ENCODE peak calls at places on chromosomes 4 and X, in four cellular contexts. One of them, this sample, is unnamed.

GRCh38 chr4:151195801-151196200 is 81.2 kb upstream of the PRSS48 start:
- DNase-seq in neural progenitor cell: no peak
- DNase-seq in mammary epithelial cell: peak
- DNase-seq in A673: no peak
- DNase-seq in this sample: peak

GRCh38 chr4:38328963-38329729 is 334.9 kb upstream of the KLF3 start:
- DNase-seq in mammary epithelial cell: no peak
- DNase-seq in neural progenitor cell: no peak
- DNase-seq in A673: no peak
- DNase-seq in this sample: no peak

GRCh38 chrX:1380672-1381233 is 11.2 kb downstream of the SLC25A6 start:
- DNase-seq in A673: peak
- DNase-seq in neural progenitor cell: no peak
- DNase-seq in mammary epithelial cell: no peak
- DNase-seq in this sample: no peak

GRCh38 chr4:176150283-176150682 is 45.1 kb downstream of the SPATA4 start:
- DNase-seq in A673: peak
- DNase-seq in mammary epithelial cell: peak
- DNase-seq in neural progenitor cell: no peak
- DNase-seq in this sample: peak

GRCh38 chrX:55593756-55594257 is 29.4 kb upstream of the FOXR2 start:
- DNase-seq in neural progenitor cell: no peak
- DNase-seq in mammary epithelial cell: no peak
- DNase-seq in A673: no peak
- DNase-seq in this sample: no peak

GRCh38 chr4:105909699-105910340 is 14.5 kb downstream of the NPNT start:
- DNase-seq in neural progenitor cell: no peak
- DNase-seq in A673: no peak
- DNase-seq in mammary epithelial cell: peak
- DNase-seq in this sample: no peak

GRCh38 chr4:1356181-1356998 is 9.4 kb downstream of the UVSSA start:
- DNase-seq in mammary epithelial cell: peak
- DNase-seq in A673: peak
- DNase-seq in neural progenitor cell: peak
- DNase-seq in this sample: peak

GRCh38 chr4:77075869-77076801 is at the start of gene CCNI:
- DNase-seq in mammary epithelial cell: peak
- DNase-seq in neural progenitor cell: peak
- DNase-seq in A673: peak
- DNase-seq in this sample: peak

GRCh38 chrX:12970691-12971202 is 4.2 kb upstream of the TMSB4X start:
- DNase-seq in mammary epithelial cell: no peak
- DNase-seq in A673: peak
- DNase-seq in neural progenitor cell: peak
- DNase-seq in this sample: peak

GRCh38 chr4:139844057-139844456 is 178.4 kb downstream of the MGST2 start:
- DNase-seq in neural progenitor cell: no peak
- DNase-seq in mammary epithelial cell: no peak
- DNase-seq in A673: no peak
- DNase-seq in this sample: no peak

GRCh38 chr4:3261411-3262207 is 12.7 kb downstream of the MSANTD1 start:
- DNase-seq in mammary epithelial cell: no peak
- DNase-seq in neural progenitor cell: peak
- DNase-seq in A673: no peak
- DNase-seq in this sample: no peak

DNA sequence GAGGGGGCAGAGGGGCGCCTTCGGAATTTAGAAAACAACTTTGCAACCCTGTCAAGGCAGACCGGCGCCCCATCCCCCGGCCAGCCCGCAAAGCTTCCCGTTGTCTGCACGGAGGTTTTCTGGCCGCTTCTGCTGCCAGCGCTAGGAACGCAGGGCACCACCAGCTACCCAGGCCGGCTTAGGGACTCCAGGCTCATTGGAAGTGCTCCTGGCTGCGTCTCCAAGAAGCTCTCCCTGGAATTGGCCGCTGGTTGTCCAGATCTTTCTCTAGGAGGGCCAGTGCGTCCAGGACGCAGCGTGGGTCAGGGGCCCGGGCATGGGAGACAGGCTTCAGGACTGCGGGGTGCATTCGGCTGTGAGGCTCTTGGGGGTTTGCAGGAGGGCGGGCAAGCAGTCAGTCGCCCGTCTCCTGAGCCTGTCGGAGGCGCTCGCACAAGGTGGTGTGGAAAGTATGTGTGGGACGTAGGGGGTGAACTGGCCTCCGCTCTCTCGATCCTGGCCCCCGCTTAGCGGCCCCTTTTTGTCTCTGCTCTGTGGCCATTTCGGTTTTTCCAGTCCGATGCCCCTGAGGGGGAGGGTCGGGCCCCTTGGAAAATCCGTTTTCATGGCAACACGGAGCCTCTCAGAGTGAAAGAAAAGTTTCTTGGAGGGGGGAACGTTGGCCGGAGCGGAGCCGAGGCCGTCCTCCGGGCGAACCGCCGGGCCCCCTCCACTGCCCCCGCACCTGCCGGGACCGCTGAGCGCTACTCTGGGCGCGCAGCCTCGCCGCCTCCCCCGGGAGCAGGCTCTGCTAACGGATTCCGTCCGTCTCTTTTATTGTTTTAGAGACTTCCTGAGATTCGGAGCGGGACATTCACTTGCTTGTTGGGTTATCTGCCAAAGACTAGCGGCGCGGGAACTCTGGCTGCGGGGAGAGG is 810 bp upstream of the SOX3 start:
- DNase-seq in neural progenitor cell: peak
- DNase-seq in A673: no peak
- DNase-seq in mammary epithelial cell: no peak
- DNase-seq in this sample: no peak
- TF ChIP-seq EZH2 in neural progenitor cell: no peak
- TF ChIP-seq EZH2 in A673: peak
- TF ChIP-seq EZH2 in mammary epithelial cell: peak
- TF ChIP-seq EZH2 in this sample: no peak

GRCh38 chrX:32933548-32933947 is 277.8 kb downstream of the DMD start:
- DNase-seq in mammary epithelial cell: no peak
- DNase-seq in neural progenitor cell: no peak
- DNase-seq in A673: no peak
- DNase-seq in this sample: no peak

GRCh38 chrX:32929040-32929439 is 282.3 kb downstream of the DMD start:
- DNase-seq in neural progenitor cell: no peak
- DNase-seq in A673: no peak
- DNase-seq in mammary epithelial cell: no peak
- DNase-seq in this sample: no peak
- TF ChIP-seq EZH2 in neural progenitor cell: no peak
- TF ChIP-seq EZH2 in A673: no peak
- TF ChIP-seq EZH2 in mammary epithelial cell: no peak
- TF ChIP-seq EZH2 in this sample: no peak

GRCh38 chr4:118991686-118992085 is 103.0 kb downstream of the SYNPO2 start:
- DNase-seq in A673: no peak
- DNase-seq in mammary epithelial cell: no peak
- DNase-seq in neural progenitor cell: no peak
- DNase-seq in this sample: no peak
- TF ChIP-seq EZH2 in A673: no peak
- TF ChIP-seq EZH2 in mammary epithelial cell: no peak
- TF ChIP-seq EZH2 in neural progenitor cell: no peak
- TF ChIP-seq EZH2 in this sample: no peak

GRCh38 chrX:153885968-153886903 is at the start of gene L1CAM:
- DNase-seq in mammary epithelial cell: no peak
- DNase-seq in neural progenitor cell: peak
- DNase-seq in A673: no peak
- DNase-seq in this sample: no peak

GRCh38 chrX:153884136-153885076 is 1.6 kb downstream of the L1CAM start:
- DNase-seq in mammary epithelial cell: peak
- DNase-seq in neural progenitor cell: no peak
- DNase-seq in A673: no peak
- DNase-seq in this sample: no peak

GRCh38 chrX:153883163-153883843 is 2.7 kb downstream of the L1CAM start:
- DNase-seq in mammary epithelial cell: no peak
- DNase-seq in A673: no peak
- DNase-seq in neural progenitor cell: no peak
- DNase-seq in this sample: no peak

GRCh38 chrX:153886915-153887314 is 942 bp upstream of the L1CAM start:
- DNase-seq in A673: no peak
- DNase-seq in neural progenitor cell: no peak
- DNase-seq in mammary epithelial cell: no peak
- DNase-seq in this sample: no peak

GRCh38 chrX:153885208-153885787 is 675 bp downstream of the L1CAM start:
- DNase-seq in A673: no peak
- DNase-seq in mammary epithelial cell: no peak
- DNase-seq in neural progenitor cell: no peak
- DNase-seq in this sample: no peak
- TF ChIP-seq EZH2 in A673: no peak
- TF ChIP-seq EZH2 in mammary epithelial cell: no peak
- TF ChIP-seq EZH2 in neural progenitor cell: no peak
- TF ChIP-seq EZH2 in this sample: peak

DNA sequence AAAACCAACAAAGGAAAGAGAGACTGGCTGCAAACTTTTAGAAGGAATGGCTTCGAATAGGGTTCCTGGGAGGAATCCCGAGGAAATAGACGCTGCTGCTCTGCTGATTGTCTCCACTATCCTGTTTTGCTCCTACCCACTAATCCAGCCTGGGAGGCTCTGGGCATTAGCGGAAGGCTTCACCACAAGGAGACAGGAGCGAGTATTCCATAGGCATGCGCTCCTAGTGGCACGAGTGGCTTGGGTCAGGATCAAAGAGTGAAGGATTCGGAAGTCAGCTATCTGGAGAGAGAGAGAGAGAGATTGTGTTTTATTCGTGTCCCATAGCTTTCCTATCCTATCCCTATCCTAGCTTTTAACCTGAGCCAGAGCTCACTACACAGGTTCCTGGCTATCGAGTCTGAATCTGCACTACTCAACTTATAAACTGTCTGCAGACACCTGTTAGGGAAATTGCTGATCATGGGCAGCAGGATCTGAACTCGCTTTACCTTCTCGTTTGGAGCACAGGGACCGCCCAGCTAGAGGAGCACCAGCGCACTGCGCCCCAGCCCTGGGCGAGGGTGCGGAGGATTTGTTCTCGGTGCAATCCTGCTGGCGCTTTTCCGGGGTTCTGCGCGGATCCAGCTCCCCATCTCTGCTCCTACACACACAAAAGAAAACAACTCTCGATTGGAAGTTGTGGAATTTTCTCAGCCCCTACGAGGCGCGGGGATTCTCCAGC is 740 bp upstream of the NPY2R start:
- DNase-seq in neural progenitor cell: peak
- DNase-seq in mammary epithelial cell: peak
- DNase-seq in A673: peak
- DNase-seq in this sample: peak
- TF ChIP-seq EZH2 in neural progenitor cell: no peak
- TF ChIP-seq EZH2 in mammary epithelial cell: no peak
- TF ChIP-seq EZH2 in A673: no peak
- TF ChIP-seq EZH2 in this sample: no peak

GRCh38 chr4:8853249-8853648 is 18.4 kb downstream of the HMX1 start:
- DNase-seq in A673: no peak
- DNase-seq in mammary epithelial cell: no peak
- DNase-seq in neural progenitor cell: no peak
- DNase-seq in this sample: no peak

GRCh38 chr4:8854016-8854415 is 17.6 kb downstream of the HMX1 start:
- DNase-seq in neural progenitor cell: no peak
- DNase-seq in A673: no peak
- DNase-seq in mammary epithelial cell: no peak
- DNase-seq in this sample: no peak

GRCh38 chr4:8855781-8856245 is 15.8 kb downstream of the HMX1 start:
- DNase-seq in neural progenitor cell: peak
- DNase-seq in mammary epithelial cell: no peak
- DNase-seq in A673: no peak
- DNase-seq in this sample: no peak

GRCh38 chr4:8856835-8857590 is 14.6 kb downstream of the HMX1 start:
- DNase-seq in mammary epithelial cell: no peak
- DNase-seq in neural progenitor cell: peak
- DNase-seq in A673: no peak
- DNase-seq in this sample: no peak

DNA sequence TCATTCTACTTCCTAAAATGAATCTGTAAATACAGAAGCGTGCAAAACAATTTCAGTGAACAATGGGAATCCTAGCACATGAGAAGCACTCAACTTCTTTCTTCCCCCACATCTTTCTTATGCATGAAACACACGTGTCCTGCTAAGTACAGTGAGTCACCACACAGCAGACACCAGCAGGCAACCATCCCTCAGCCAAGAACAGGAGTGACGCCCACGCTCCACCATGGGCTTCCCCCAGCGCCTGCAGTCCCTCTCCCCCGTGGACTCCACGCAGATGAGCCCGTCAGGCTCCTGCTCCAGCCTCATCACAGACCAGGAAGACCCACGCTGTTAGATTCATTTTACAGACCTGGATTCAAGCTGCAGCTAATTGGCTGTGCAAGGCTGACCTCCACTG is 16.8 kb downstream of the HMX1 start:
- DNase-seq in mammary epithelial cell: no peak
- DNase-seq in A673: peak
- DNase-seq in neural progenitor cell: no peak
- DNase-seq in this sample: no peak
- TF ChIP-seq EZH2 in mammary epithelial cell: no peak
- TF ChIP-seq EZH2 in A673: no peak
- TF ChIP-seq EZH2 in neural progenitor cell: no peak
- TF ChIP-seq EZH2 in this sample: no peak

DNA sequence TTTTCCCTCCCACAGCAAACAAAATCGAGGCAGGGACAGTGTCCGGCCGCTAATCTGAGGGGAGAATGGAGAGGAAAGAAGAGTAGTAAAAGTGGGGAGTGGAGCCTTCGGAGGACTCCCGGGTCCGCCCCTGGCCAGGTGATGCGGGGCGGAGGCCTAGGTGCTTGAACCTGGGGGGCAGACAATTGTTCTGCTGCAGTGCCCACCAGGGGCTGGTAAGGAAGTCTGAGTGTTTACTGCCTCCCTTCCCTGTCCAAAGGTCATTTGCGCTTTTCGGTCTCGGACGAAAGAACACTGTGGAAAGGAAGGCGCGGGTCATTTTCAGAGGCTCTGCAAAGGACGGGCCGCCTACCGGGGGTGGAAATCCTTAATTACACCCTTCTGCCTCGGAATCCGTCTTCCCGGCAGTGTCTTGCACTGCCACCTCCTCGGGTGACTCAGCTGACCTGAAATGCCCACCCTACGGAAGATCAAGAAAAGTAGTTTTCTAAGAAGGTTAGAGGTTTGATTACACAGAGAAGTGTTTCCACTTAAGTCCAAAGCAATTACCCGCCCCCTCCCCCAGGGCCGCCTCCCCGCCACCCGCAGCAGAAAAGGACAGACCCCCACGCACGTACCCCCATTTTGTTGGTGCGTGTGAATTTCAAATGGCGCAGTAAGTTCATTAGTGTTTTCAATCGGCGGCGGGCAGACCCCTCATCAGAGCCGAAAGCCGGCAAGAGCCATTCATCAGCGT is 99.9 kb upstream of the TENM3 start:
- DNase-seq in A673: no peak
- DNase-seq in mammary epithelial cell: peak
- DNase-seq in neural progenitor cell: peak
- DNase-seq in this sample: no peak
- TF ChIP-seq EZH2 in A673: no peak
- TF ChIP-seq EZH2 in mammary epithelial cell: no peak
- TF ChIP-seq EZH2 in neural progenitor cell: no peak
- TF ChIP-seq EZH2 in this sample: peak

GRCh38 chrX:150362599-150363481 is at the start of gene MAMLD1:
- DNase-seq in neural progenitor cell: peak
- DNase-seq in A673: peak
- DNase-seq in mammary epithelial cell: peak
- DNase-seq in this sample: peak
- TF ChIP-seq EZH2 in neural progenitor cell: peak
- TF ChIP-seq EZH2 in A673: peak
- TF ChIP-seq EZH2 in mammary epithelial cell: no peak
- TF ChIP-seq EZH2 in this sample: no peak

This sample was measured in endothelial cell of umbilical vein.